ENCODE peak calls at places on chromosome 4, in six cellular contexts. One of them, this sample, is unnamed.

GRCh38 chr4:100190643-100191600 is 654 bp upstream of the DDIT4L start:
- DNase-seq in fibroblast of mammary gland: peak
- DNase-seq in OCI-LY7: no peak
- DNase-seq in left ventricle myocardium inferior: no peak
- DNase-seq in neural crest cell: peak
- DNase-seq in AG20443: peak
- DNase-seq in this sample: peak

GRCh38 chr4:96649536-96649935 is 809.6 kb downstream of the PDHA2 start:
- DNase-seq in OCI-LY7: no peak
- DNase-seq in neural crest cell: no peak
- DNase-seq in fibroblast of mammary gland: no peak
- DNase-seq in AG20443: no peak
- DNase-seq in left ventricle myocardium inferior: no peak
- DNase-seq in this sample: no peak

GRCh38 chr4:75673959-75674328 is 733 bp upstream of the G3BP2 start:
- DNase-seq in OCI-LY7: peak
- DNase-seq in fibroblast of mammary gland: no peak
- DNase-seq in neural crest cell: no peak
- DNase-seq in left ventricle myocardium inferior: no peak
- DNase-seq in AG20443: no peak
- DNase-seq in this sample: peak

GRCh38 chr4:98963538-98964433 is 31.7 kb upstream of the METAP1 start:
- DNase-seq in fibroblast of mammary gland: peak
- DNase-seq in neural crest cell: no peak
- DNase-seq in AG20443: no peak
- DNase-seq in OCI-LY7: no peak
- DNase-seq in left ventricle myocardium inferior: no peak
- DNase-seq in this sample: peak

GRCh38 chr4:55340246-55340645 is 5.8 kb upstream of the SRD5A3 start:
- DNase-seq in neural crest cell: no peak
- DNase-seq in left ventricle myocardium inferior: no peak
- DNase-seq in fibroblast of mammary gland: no peak
- DNase-seq in OCI-LY7: no peak
- DNase-seq in AG20443: no peak
- DNase-seq in this sample: no peak

GRCh38 chr4:93731448-93731847 is 97.1 kb upstream of the ATOH1 start:
- DNase-seq in AG20443: peak
- DNase-seq in OCI-LY7: no peak
- DNase-seq in neural crest cell: no peak
- DNase-seq in left ventricle myocardium inferior: no peak
- DNase-seq in fibroblast of mammary gland: no peak
- DNase-seq in this sample: no peak

GRCh38 chr4:109816082-109816442 is 500 bp downstream of the GAR1 start:
- DNase-seq in fibroblast of mammary gland: no peak
- DNase-seq in left ventricle myocardium inferior: no peak
- DNase-seq in neural crest cell: no peak
- DNase-seq in OCI-LY7: peak
- DNase-seq in AG20443: peak
- DNase-seq in this sample: no peak

GRCh38 chr4:106032851-106033286 is 137.6 kb downstream of the NPNT start:
- DNase-seq in neural crest cell: no peak
- DNase-seq in left ventricle myocardium inferior: no peak
- DNase-seq in OCI-LY7: no peak
- DNase-seq in AG20443: peak
- DNase-seq in fibroblast of mammary gland: peak
- DNase-seq in this sample: peak

GRCh38 chr4:1960170-1960825 is 48.5 kb downstream of the NELFA start:
- DNase-seq in AG20443: no peak
- DNase-seq in OCI-LY7: no peak
- DNase-seq in neural crest cell: no peak
- DNase-seq in left ventricle myocardium inferior: no peak
- DNase-seq in fibroblast of mammary gland: peak
- DNase-seq in this sample: peak

GRCh38 chr4:113116414-113117345 is 67.2 kb downstream of the ANK2 start:
- DNase-seq in left ventricle myocardium inferior: no peak
- DNase-seq in neural crest cell: no peak
- DNase-seq in AG20443: peak
- DNase-seq in OCI-LY7: no peak
- DNase-seq in fibroblast of mammary gland: no peak
- DNase-seq in this sample: no peak

GRCh38 chr4:151955721-151956340 is 195.0 kb upstream of the GATB start:
- DNase-seq in OCI-LY7: no peak
- DNase-seq in AG20443: no peak
- DNase-seq in neural crest cell: no peak
- DNase-seq in left ventricle myocardium inferior: no peak
- DNase-seq in fibroblast of mammary gland: peak
- DNase-seq in this sample: peak

GRCh38 chr4:53854991-53855885 is 209.2 kb downstream of the CHIC2 start:
- DNase-seq in neural crest cell: no peak
- DNase-seq in AG20443: peak
- DNase-seq in OCI-LY7: peak
- DNase-seq in fibroblast of mammary gland: peak
- DNase-seq in left ventricle myocardium inferior: no peak
- DNase-seq in this sample: peak

GRCh38 chr4:19026281-19026680 is 1004.7 kb upstream of the LCORL start:
- DNase-seq in fibroblast of mammary gland: no peak
- DNase-seq in neural crest cell: no peak
- DNase-seq in OCI-LY7: no peak
- DNase-seq in AG20443: no peak
- DNase-seq in left ventricle myocardium inferior: no peak
- DNase-seq in this sample: peak

GRCh38 chr4:20645231-20645630 is 55.0 kb upstream of the PACRGL start:
- DNase-seq in left ventricle myocardium inferior: no peak
- DNase-seq in fibroblast of mammary gland: no peak
- DNase-seq in AG20443: no peak
- DNase-seq in neural crest cell: no peak
- DNase-seq in OCI-LY7: no peak
- DNase-seq in this sample: no peak